ENCODE peak calls at places on chromosomes 2 and 18, in ten cellular contexts. H is left cardiac atrium; K is foreskin keratinocyte; E is occipital lobe; I is A549; L is neural crest cell; V is endothelial cell of umbilical vein; O is pancreas; R is NCI-H1436; Y is activated CD4-positive, alpha-beta memory T cell treated with anti-CD3 and anti-CD28 coated beads for 36 hours. X is an unnamed sample.

GRCh38 chr2:36409971-36410370 is 54.4 kb downstream of the CRIM1 start:
- DNase-seq in L (no peak), R (no peak), I (no peak), K (no peak), Y (no peak), H (no peak), E (no peak), O (no peak), V (peak; percentile 82), X (no peak)

GRCh38 chr2:149860276-149860921 is 272.8 kb upstream of the MMADHC start:
- DNase-seq in K (no peak), L (no peak), R (no peak), O (peak; percentile 28), Y (no peak), V (peak; percentile 75), I (no peak), H (no peak), E (no peak), X (no peak)

GRCh38 chr2:1644427-1644826 is 99.9 kb downstream of the PXDN start:
- DNase-seq in V (no peak), Y (no peak), I (no peak), L (no peak), E (no peak), K (no peak), H (no peak), R (no peak), O (no peak), X (no peak)

GRCh38 chr2:142989276-142990204 is 112.1 kb downstream of the KYNU start:
- DNase-seq in E (no peak), K (no peak), I (peak; percentile 6), R (peak; percentile 37), L (no peak), V (peak; percentile 46), H (no peak), O (no peak), Y (no peak), X (no peak)

GRCh38 chr2:109736177-109736827 is 57.8 kb upstream of the RGPD5 start:
- DNase-seq in L (peak; percentile 56), H (peak; percentile 43), Y (peak; percentile 27), E (peak; percentile 29), K (no peak), R (no peak), I (peak; percentile 17), V (peak; percentile 73), O (peak; percentile 33), X (no peak)

GRCh38 chr2:239203443-239204142 is 197.2 kb downstream of the HDAC4 start:
- DNase-seq in O (no peak), I (no peak), R (no peak), Y (no peak), H (no peak), L (no peak), E (no peak), K (no peak), V (no peak), X (no peak)

GRCh38 chr18:46917808-46918600 is 602 bp downstream of the KATNAL2 start:
- DNase-seq in O (peak; percentile 31), R (no peak), L (no peak), V (no peak), Y (peak; percentile 33), I (no peak), H (peak; percentile 36), K (no peak), E (no peak), X (no peak)

GRCh38 chr2:102783506-102784189 is 21.8 kb downstream of the TMEM182 start:
- DNase-seq in I (no peak), R (no peak), Y (no peak), O (no peak), L (no peak), K (no peak), H (no peak), E (no peak), V (no peak), X (no peak)

GRCh38 chr2:71949537-71949798 is 198.2 kb downstream of the CYP26B1 start:
- DNase-seq in Y (no peak), V (no peak), I (no peak), E (no peak), L (no peak), H (no peak), O (no peak), R (no peak), K (no peak), X (no peak)

GRCh38 chr2:1731963-1732768 is 12.1 kb downstream of the PXDN start:
- DNase-seq in O (no peak), I (no peak), R (no peak), K (no peak), L (no peak), E (no peak), Y (no peak), H (no peak), V (no peak), X (no peak)

GRCh38 chr2:13040043-13040442 is 323.3 kb downstream of the TRIB2 start:
- DNase-seq in Y (no peak), I (no peak), R (no peak), H (no peak), E (no peak), L (no peak), V (no peak), K (no peak), O (no peak), X (no peak)

X was measured in T-cell.